ENCODE peak calls at places on chromosome 14, in six cellular contexts. B, O, A, Y, F and J are unnamed samples.

GRCh38 chr14:52315355-52315718 is 1.2 kb downstream of the PTGER2 start:
- DNase-seq in B (no peak), O (peak), A (no peak), Y (no peak), F (peak), J (no peak)

GRCh38 chr14:102241147-102241546 is 63.8 kb downstream of the MOK start:
- DNase-seq in B (no peak), O (no peak), A (no peak), Y (no peak), F (no peak), J (no peak)

GRCh38 chr14:33834101-33834955 is 116.5 kb downstream of the EGLN3 start:
- DNase-seq in B (peak), O (no peak), A (no peak), Y (no peak), F (no peak), J (no peak)

GRCh38 chr14:29453045-29453444 is 474.6 kb downstream of the PRKD1 start:
- DNase-seq in B (no peak), O (no peak), A (peak), Y (no peak), F (no peak), J (no peak)

GRCh38 chr14:63642656-63643382 is 1.1 kb upstream of the WDR89 start:
- DNase-seq in B (no peak), O (no peak), A (no peak), Y (no peak), F (no peak), J (no peak)

GRCh38 chr14:91858536-91859275 is 8.6 kb downstream of the TC2N start:
- DNase-seq in B (no peak), O (peak), A (no peak), Y (no peak), F (no peak), J (no peak)

GRCh38 chr14:104732355-104732804 is 8.4 kb downstream of the ADSS1 start:
- DNase-seq in B (peak), O (no peak), A (no peak), Y (peak), F (no peak), J (no peak)

GRCh38 chr14:21268612-21269251 is 510 bp downstream of the HNRNPC start:
- DNase-seq in B (peak), O (peak), A (peak), Y (no peak), F (no peak), J (peak)

GRCh38 chr14:103541494-103541943 is 12.5 kb downstream of the TRMT61A start:
- DNase-seq in B (no peak), O (no peak), A (no peak), Y (no peak), F (no peak), J (no peak)

GRCh38 chr14:21023174-21023573 is 1.7 kb downstream of the NDRG2 start:
- DNase-seq in B (no peak), O (no peak), A (no peak), Y (peak), F (no peak), J (no peak)

GRCh38 chr14:28141662-28142061 is 624.9 kb upstream of the FOXG1 start:
- DNase-seq in B (no peak), O (no peak), A (no peak), Y (no peak), F (no peak), J (peak)

GRCh38 chr14:89225607-89226006 is 191.4 kb downstream of the FOXN3 start:
- DNase-seq in B (no peak), O (no peak), A (no peak), Y (no peak), F (no peak), J (no peak)

GRCh38 chr14:89723930-89724915 is 230.3 kb downstream of the EFCAB11 start:
- DNase-seq in B (no peak), O (peak), A (no peak), Y (no peak), F (no peak), J (no peak)

GRCh38 chr14:30194769-30195168 is 267.1 kb upstream of the PRKD1 start:
- DNase-seq in B (no peak), O (peak), A (no peak), Y (no peak), F (no peak), J (no peak)

GRCh38 chr14:41986726-41987125 is 380.1 kb downstream of the LRFN5 start:
- DNase-seq in B (no peak), O (peak), A (no peak), Y (no peak), F (no peak), J (no peak)

GRCh38 chr14:59427653-59428578 is 37.3 kb downstream of the GPR135 start:
- DNase-seq in B (no peak), O (peak), A (no peak), Y (peak), F (no peak), J (no peak)

GRCh38 chr14:56374421-56374820 is 205.2 kb upstream of the TMEM260 start:
- DNase-seq in B (no peak), O (peak), A (no peak), Y (no peak), F (no peak), J (no peak)

GRCh38 chr14:101927859-101928258 is 36.5 kb upstream of the DYNC1H1 start:
- DNase-seq in B (peak), O (peak), A (no peak), Y (peak), F (peak), J (no peak)

GRCh38 chr14:36019126-36019525 is 157.4 kb downstream of the PTCSC3 start:
- DNase-seq in B (no peak), O (peak), A (no peak), Y (no peak), F (no peak), J (no peak)

GRCh38 chr14:36009643-36010042 is 166.9 kb downstream of the PTCSC3 start:
- DNase-seq in B (no peak), O (no peak), A (no peak), Y (no peak), F (no peak), J (no peak)

GRCh38 chr14:36014236-36014635 is 162.3 kb downstream of the PTCSC3 start:
- DNase-seq in B (no peak), O (no peak), A (no peak), Y (no peak), F (no peak), J (no peak)

GRCh38 chr14:36013483-36013882 is 163.0 kb downstream of the PTCSC3 start:
- DNase-seq in B (no peak), O (no peak), A (no peak), Y (no peak), F (no peak), J (no peak)
- H3K4me3 ChIP-seq in B (no peak), O (no peak), A (no peak), Y (no peak), F (no peak), J (no peak)

GRCh38 chr14:69634871-69635270 is 23.5 kb downstream of the SUSD6 start:
- DNase-seq in B (no peak), O (no peak), A (no peak), Y (no peak), F (no peak), J (no peak)
- TF ChIP-seq CTCF in B (no peak), O (no peak), A (no peak), Y (no peak), F (no peak), J (no peak)

DNA sequence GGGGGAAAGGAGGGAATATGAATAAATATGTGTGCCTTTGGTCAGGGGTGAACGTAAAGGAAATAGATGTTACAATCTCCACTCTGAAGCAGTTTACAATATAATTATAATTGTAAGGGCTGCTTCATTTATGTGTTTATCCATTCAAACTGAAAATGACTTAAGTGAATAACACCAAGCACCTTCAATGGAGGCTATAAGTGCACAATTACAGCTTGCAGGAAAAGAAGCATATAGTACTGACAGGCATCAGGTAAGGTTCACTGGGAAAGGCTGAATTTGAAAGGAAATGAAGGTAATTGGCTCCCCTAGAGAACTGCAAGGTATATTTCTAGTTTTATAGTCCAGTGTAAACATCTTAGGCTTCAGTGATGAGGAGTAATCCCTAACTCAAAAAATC is 192.7 kb downstream of the STXBP6 start:
- DNase-seq in B (no peak), O (no peak), A (no peak), Y (no peak), F (no peak), J (no peak)
- H3K4me3 ChIP-seq in B (no peak), O (no peak), A (no peak), Y (no peak), F (no peak), J (no peak)

GRCh38 chr14:82999802-83000201 is 1466.1 kb upstream of the SEL1L start:
- DNase-seq in B (peak), O (peak), A (no peak), Y (no peak), F (peak), J (no peak)
- TF ChIP-seq CTCF in B (peak), O (peak), A (no peak), Y (no peak), F (no peak), J (peak)

DNA sequence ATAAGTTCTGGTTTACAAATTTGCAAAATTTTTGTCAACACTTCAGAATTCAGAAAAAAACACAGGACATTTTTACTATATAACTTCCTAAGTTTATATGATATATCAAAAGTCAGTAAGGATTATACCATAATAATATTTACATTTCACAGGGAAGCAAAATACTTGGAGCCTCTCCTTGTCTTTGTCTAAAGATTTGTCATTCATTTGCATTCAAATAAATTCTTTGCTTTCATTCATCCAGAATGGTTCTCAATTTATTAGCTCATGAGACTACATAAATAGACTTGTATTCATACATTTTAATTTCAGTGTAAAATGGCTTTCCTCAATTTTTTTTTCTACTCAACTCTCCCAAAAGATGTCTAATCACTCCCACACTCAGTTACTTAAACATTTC is 96.4 kb downstream of the SLC38A6 start:
- DNase-seq in B (no peak), O (no peak), A (no peak), Y (no peak), F (no peak), J (no peak)
- H3K4me3 ChIP-seq in B (no peak), O (no peak), A (no peak), Y (no peak), F (no peak), J (no peak)

GRCh38 chr14:67674139-67674479 is 323 bp downstream of the VTI1B start:
- DNase-seq in B (peak), O (peak), A (peak), Y (peak), F (no peak), J (no peak)
- TF ChIP-seq CTCF in B (peak), O (no peak), A (no peak), Y (peak), F (no peak), J (peak)